ENCODE peak calls at places on chromosome 7, in seven cellular contexts. One of them, this sample, is unnamed. For H3K9me3, the result is how much of the 10 kb centered on the place peaks cover.

GRCh38 chr7:152128252-152128651 is 102.8 kb downstream of the GALNT11 start:
- DNase-seq in stomach: no peak
- DNase-seq in SK-N-SH: no peak
- DNase-seq in tibial nerve: no peak
- DNase-seq in ovary: no peak
- DNase-seq in A549: no peak
- DNase-seq in transverse colon: no peak
- DNase-seq in this sample: no peak

GRCh38 chr7:133563196-133563707 is 310.4 kb downstream of the EXOC4 start:
- DNase-seq in SK-N-SH: no peak
- DNase-seq in tibial nerve: no peak
- DNase-seq in ovary: no peak
- DNase-seq in stomach: no peak
- DNase-seq in A549: no peak
- DNase-seq in transverse colon: no peak
- DNase-seq in this sample: no peak

GRCh38 chr7:44274623-44274975 is 50.8 kb downstream of the CAMK2B start:
- DNase-seq in SK-N-SH: no peak
- DNase-seq in stomach: no peak
- DNase-seq in ovary: no peak
- DNase-seq in tibial nerve: no peak
- DNase-seq in transverse colon: no peak
- DNase-seq in A549: no peak
- DNase-seq in this sample: no peak

GRCh38 chr7:24241216-24241615 is 42.8 kb upstream of the NPY start:
- DNase-seq in A549: no peak
- DNase-seq in stomach: no peak
- DNase-seq in transverse colon: no peak
- DNase-seq in tibial nerve: no peak
- DNase-seq in SK-N-SH: no peak
- DNase-seq in ovary: no peak
- DNase-seq in this sample: no peak

GRCh38 chr7:135414850-135415439 is 95.0 kb downstream of the CNOT4 start:
- DNase-seq in A549: peak
- DNase-seq in transverse colon: no peak
- DNase-seq in tibial nerve: peak
- DNase-seq in ovary: no peak
- DNase-seq in SK-N-SH: peak
- DNase-seq in stomach: peak
- DNase-seq in this sample: no peak

GRCh38 chr7:3141326-3141725 is 97.7 kb upstream of the CARD11 start:
- DNase-seq in ovary: no peak
- DNase-seq in tibial nerve: no peak
- DNase-seq in SK-N-SH: no peak
- DNase-seq in transverse colon: no peak
- DNase-seq in stomach: no peak
- DNase-seq in A549: no peak
- DNase-seq in this sample: no peak

GRCh38 chr7:155278921-155279320 is 18.8 kb upstream of the INSIG1 start:
- DNase-seq in tibial nerve: no peak
- DNase-seq in ovary: no peak
- DNase-seq in A549: no peak
- DNase-seq in SK-N-SH: no peak
- DNase-seq in stomach: no peak
- DNase-seq in transverse colon: no peak
- DNase-seq in this sample: no peak

GRCh38 chr7:128900237-128900636 is 10.3 kb downstream of the KCP start:
- DNase-seq in stomach: no peak
- DNase-seq in SK-N-SH: no peak
- DNase-seq in tibial nerve: no peak
- DNase-seq in A549: no peak
- DNase-seq in ovary: no peak
- DNase-seq in transverse colon: no peak
- DNase-seq in this sample: no peak

GRCh38 chr7:867406-868188 is 8.8 kb upstream of the GET4 start:
- DNase-seq in tibial nerve: no peak
- DNase-seq in transverse colon: peak
- DNase-seq in SK-N-SH: no peak
- DNase-seq in ovary: peak
- DNase-seq in A549: peak
- DNase-seq in stomach: peak
- DNase-seq in this sample: no peak

GRCh38 chr7:42181566-42181965 is 55.4 kb downstream of the GLI3 start:
- DNase-seq in A549: no peak
- DNase-seq in ovary: no peak
- DNase-seq in stomach: no peak
- DNase-seq in SK-N-SH: no peak
- DNase-seq in tibial nerve: no peak
- DNase-seq in transverse colon: no peak
- DNase-seq in this sample: no peak

GRCh38 chr7:18257711-18258110 is 230.1 kb upstream of the PRPS1L1 start:
- DNase-seq in SK-N-SH: no peak
- DNase-seq in A549: no peak
- DNase-seq in ovary: no peak
- DNase-seq in tibial nerve: no peak
- DNase-seq in transverse colon: no peak
- DNase-seq in stomach: no peak
- DNase-seq in this sample: no peak

GRCh38 chr7:138804618-138805017 is 6.6 kb upstream of the ATP6V0A4 start:
- DNase-seq in tibial nerve: no peak
- DNase-seq in stomach: no peak
- DNase-seq in transverse colon: no peak
- DNase-seq in ovary: no peak
- DNase-seq in A549: no peak
- DNase-seq in SK-N-SH: no peak
- DNase-seq in this sample: no peak

GRCh38 chr7:101243786-101244384 is 996 bp downstream of the FIS1 start:
- DNase-seq in transverse colon: no peak
- DNase-seq in ovary: no peak
- DNase-seq in stomach: no peak
- DNase-seq in SK-N-SH: peak
- DNase-seq in A549: no peak
- DNase-seq in tibial nerve: no peak
- DNase-seq in this sample: peak

GRCh38 chr7:129127601-129128000 is 16.9 kb upstream of the TSPAN33 start:
- DNase-seq in transverse colon: no peak
- DNase-seq in A549: no peak
- DNase-seq in stomach: no peak
- DNase-seq in ovary: no peak
- DNase-seq in SK-N-SH: no peak
- DNase-seq in tibial nerve: no peak
- DNase-seq in this sample: no peak

GRCh38 chr7:142760071-142760642 is 10.6 kb upstream of the PRSS2 start:
- DNase-seq in stomach: no peak
- DNase-seq in tibial nerve: no peak
- DNase-seq in transverse colon: no peak
- DNase-seq in SK-N-SH: no peak
- DNase-seq in A549: no peak
- DNase-seq in ovary: no peak
- DNase-seq in this sample: no peak

DNA sequence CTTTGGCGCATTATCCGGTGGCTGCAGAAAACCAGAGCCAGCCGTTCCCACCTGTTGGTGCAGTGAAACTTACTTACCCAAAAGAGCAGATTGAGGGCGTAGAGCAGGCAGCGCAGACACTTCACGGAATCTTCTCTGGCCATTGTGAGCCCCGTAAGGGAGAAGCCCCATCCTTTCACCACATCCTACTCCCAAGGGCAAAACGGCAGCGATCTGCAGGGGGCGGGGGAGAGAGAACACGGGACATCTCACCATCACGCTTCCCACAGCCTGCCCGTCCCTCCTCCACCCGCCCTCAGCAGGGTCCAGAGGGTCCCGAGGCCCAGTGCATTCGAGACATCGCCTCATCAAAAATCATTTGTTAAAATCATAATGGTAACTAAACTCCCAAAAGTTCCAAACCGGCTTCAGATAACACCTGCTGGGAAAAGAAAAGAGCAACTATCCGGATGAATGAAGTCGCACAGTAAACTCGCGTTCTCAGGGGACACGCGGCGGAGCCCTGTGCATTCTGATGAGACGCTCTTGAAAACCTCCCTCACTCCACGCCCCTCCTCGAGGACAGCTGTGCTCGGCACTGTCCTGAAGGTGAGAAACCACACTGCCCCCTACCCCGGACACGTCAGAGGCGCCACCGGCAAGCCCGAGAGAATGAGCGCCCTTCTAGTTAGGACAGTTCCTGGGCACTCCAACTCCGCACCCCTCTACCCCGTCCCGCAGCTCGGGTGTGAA is 1.2 kb downstream of the TSPAN12 start:
- DNase-seq in transverse colon: peak
- DNase-seq in ovary: no peak
- DNase-seq in stomach: no peak
- DNase-seq in SK-N-SH: peak
- DNase-seq in tibial nerve: no peak
- DNase-seq in A549: peak
- DNase-seq in this sample: peak
- H3K27ac ChIP-seq in transverse colon: peak
- H3K27ac ChIP-seq in ovary: no peak
- H3K27ac ChIP-seq in stomach: peak
- H3K27ac ChIP-seq in SK-N-SH: no peak
- H3K27ac ChIP-seq in tibial nerve: peak
- H3K27ac ChIP-seq in A549: no peak
- H3K27ac ChIP-seq in this sample: no peak

DNA sequence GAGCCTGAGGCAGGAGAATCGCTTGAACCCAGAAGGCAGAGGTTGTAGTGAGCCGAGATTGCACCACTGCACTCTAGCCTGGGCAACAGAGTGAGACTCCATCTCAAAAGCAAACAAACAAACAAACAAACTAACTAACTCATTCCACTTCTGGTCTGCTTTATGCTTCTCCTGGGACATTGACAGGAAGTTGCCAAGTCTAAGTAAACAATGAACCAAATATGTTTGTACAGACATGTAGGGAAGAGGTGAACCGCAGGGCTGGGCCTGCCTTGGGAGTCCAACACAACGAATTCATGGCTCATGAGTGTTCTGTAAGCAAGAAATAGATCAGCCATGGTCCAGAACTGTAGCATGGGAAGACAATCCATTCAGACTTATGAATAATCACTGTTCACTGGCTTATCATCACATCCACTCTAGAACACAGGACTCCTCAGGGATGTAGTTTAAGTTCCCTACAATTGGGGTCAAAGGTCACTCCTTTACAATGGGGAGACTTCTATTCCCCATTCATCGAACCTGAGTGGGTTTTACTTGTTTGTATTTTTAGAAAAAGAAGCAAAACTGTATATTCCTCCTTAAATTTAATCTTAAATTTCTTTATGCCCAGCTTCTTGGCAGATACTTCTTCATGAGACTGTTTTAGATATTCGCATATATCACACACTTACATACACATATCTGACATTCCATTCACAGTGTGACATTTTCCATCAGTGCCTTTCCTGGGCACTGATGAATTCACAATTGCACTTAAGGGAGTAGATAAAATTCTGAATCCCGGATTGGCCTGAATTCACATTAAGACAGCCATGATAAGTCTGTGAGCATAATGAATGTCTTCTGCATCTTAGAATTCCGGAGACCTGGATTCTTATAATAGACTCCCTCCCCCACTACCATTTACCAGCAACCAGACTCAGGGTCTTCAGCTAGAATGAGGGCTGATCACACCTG is 159.1 kb upstream of the EEPD1 start:
- DNase-seq in stomach: no peak
- DNase-seq in SK-N-SH: no peak
- DNase-seq in ovary: no peak
- DNase-seq in transverse colon: peak
- DNase-seq in A549: peak
- DNase-seq in tibial nerve: no peak
- DNase-seq in this sample: no peak
- TF ChIP-seq EP300 in stomach: no peak
- TF ChIP-seq EP300 in SK-N-SH: no peak
- TF ChIP-seq EP300 in ovary: no peak
- TF ChIP-seq EP300 in transverse colon: no peak
- TF ChIP-seq EP300 in A549: no peak
- TF ChIP-seq EP300 in tibial nerve: no peak
- TF ChIP-seq EP300 in this sample: no peak

DNA sequence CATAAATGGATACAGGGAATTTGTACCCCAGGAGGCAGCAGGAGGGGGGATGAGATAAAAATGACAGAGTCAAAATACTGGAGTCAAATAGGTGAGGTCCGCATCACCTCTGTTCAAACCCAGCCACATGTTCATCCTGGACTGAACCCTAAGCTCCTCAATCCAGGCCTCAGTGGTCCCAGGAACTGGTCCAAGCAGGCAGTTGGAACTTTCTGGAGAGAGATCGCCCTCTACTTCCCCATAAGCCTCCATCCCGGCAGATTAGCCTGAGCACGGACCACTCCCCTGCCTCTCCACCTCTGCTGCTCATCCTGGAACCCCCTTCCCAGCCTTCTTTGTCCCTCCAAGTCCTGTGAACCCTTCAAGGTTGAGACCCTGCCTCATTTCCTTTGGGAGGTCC is 959.7 kb upstream of the ZNF722 start:
- DNase-seq in transverse colon: no peak
- DNase-seq in A549: no peak
- DNase-seq in ovary: no peak
- DNase-seq in tibial nerve: no peak
- DNase-seq in SK-N-SH: no peak
- DNase-seq in stomach: no peak
- DNase-seq in this sample: no peak
- H3K9me3 ChIP-seq in transverse colon: under half
- H3K9me3 ChIP-seq in A549: under half
- H3K9me3 ChIP-seq in ovary: under half
- H3K9me3 ChIP-seq in tibial nerve: half or more
- H3K9me3 ChIP-seq in SK-N-SH: under half
- H3K9me3 ChIP-seq in stomach: under half
- H3K9me3 ChIP-seq in this sample: under half

DNA sequence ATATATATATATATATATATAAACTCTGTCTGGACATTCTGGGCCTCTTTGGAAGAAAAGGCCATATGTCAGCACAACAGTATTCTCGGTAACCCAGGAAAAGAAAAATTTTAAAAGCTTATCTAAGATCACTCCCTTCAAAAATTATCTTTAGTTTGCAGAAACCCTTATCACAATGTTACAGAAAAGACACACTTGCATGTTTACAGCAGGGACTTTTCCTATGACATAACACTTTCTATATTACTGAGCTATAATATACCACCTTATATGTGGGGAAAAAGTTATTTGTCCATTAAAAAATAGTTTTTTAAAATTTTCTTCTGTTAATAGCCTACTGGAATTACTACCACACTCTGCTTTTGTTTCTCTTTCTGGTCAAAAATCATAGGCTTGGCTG is 25.4 kb downstream of the ANKRD61 start:
- DNase-seq in tibial nerve: no peak
- DNase-seq in transverse colon: no peak
- DNase-seq in A549: no peak
- DNase-seq in ovary: no peak
- DNase-seq in SK-N-SH: no peak
- DNase-seq in stomach: no peak
- DNase-seq in this sample: no peak
- H3K27ac ChIP-seq in tibial nerve: no peak
- H3K27ac ChIP-seq in transverse colon: no peak
- H3K27ac ChIP-seq in A549: no peak
- H3K27ac ChIP-seq in ovary: no peak
- H3K27ac ChIP-seq in SK-N-SH: no peak
- H3K27ac ChIP-seq in stomach: peak
- H3K27ac ChIP-seq in this sample: no peak

DNA sequence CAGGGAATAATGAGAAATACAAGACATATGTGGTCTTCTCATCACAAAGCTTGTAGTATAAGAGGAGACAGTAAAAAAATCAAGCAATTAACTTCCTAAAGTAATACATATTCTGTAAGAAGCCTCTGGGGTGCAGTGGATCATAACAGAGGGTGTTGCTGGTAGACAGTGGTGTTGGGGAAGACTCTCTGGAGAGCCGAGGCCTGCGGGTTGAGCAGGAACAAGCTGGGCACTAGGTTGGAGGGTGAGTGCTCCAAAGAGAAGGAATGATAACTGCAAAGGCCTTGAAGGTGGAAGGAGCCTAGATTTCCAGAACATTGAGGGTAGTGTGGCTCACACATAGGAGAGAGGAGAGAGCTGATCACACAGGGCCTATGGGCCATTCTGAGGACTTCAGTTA is 1.5 kb downstream of the GIMAP4 start:
- DNase-seq in stomach: no peak
- DNase-seq in transverse colon: no peak
- DNase-seq in SK-N-SH: no peak
- DNase-seq in A549: no peak
- DNase-seq in ovary: no peak
- DNase-seq in tibial nerve: no peak
- DNase-seq in this sample: no peak
- TF ChIP-seq EP300 in stomach: no peak
- TF ChIP-seq EP300 in transverse colon: no peak
- TF ChIP-seq EP300 in SK-N-SH: no peak
- TF ChIP-seq EP300 in A549: no peak
- TF ChIP-seq EP300 in ovary: no peak
- TF ChIP-seq EP300 in tibial nerve: no peak
- TF ChIP-seq EP300 in this sample: no peak

This sample was measured in suprapubic skin.